ENCODE peak calls at places on chromosomes 12 and 14, in five cellular contexts. Z, E, X, Y and T are unnamed samples.

GRCh38 chr12:10392394-10392930 is 2.6 kb upstream of the KLRK1 start:
- DNase-seq in X (peak), Z (no peak), E (no peak), Y (no peak), T (no peak)

GRCh38 chr12:58678753-58679152 is 241.6 kb downstream of the LRIG3 start:
- DNase-seq in X (no peak), Y (no peak), E (no peak), Z (no peak), T (no peak)

GRCh38 chr12:128572311-128572810 is 251.4 kb downstream of the SLC15A4 start:
- DNase-seq in Z (no peak), X (peak), E (no peak), Y (no peak), T (no peak)

GRCh38 chr12:98440165-98440581 is 75.2 kb upstream of the TMPO start:
- DNase-seq in E (no peak), X (peak), Y (no peak), Z (no peak), T (no peak)

GRCh38 chr12:124774462-124775167 is 89.0 kb downstream of the SCARB1 start:
- DNase-seq in X (no peak), Z (peak), E (no peak), Y (no peak), T (peak)

GRCh38 chr12:93440043-93440835 is 1.5 kb downstream of the UBE2N start:
- DNase-seq in Y (no peak), Z (no peak), E (no peak), X (no peak), T (no peak)

GRCh38 chr12:84033162-84033561 is 879.4 kb downstream of the SLC6A15 start:
- DNase-seq in E (no peak), X (no peak), Y (no peak), Z (no peak), T (no peak)

GRCh38 chr12:64675795-64676194 is 65.5 kb downstream of the RASSF3 start:
- DNase-seq in Y (no peak), X (no peak), Z (no peak), E (no peak), T (no peak)

GRCh38 chr12:127273621-127274020 is 993.3 kb upstream of the TMEM132C start:
- DNase-seq in Z (no peak), Y (no peak), E (no peak), X (no peak), T (no peak)

GRCh38 chr12:5073838-5074237 is 30.2 kb downstream of the KCNA5 start:
- DNase-seq in X (no peak), Y (no peak), E (peak), Z (no peak), T (no peak)

GRCh38 chr12:74391283-74391682 is 146.4 kb upstream of the ATXN7L3B start:
- DNase-seq in Z (no peak), E (no peak), Y (no peak), X (no peak), T (no peak)

GRCh38 chr12:25959069-25959961 is 833 bp downstream of the RASSF8 start:
- DNase-seq in Y (no peak), E (peak), Z (no peak), X (no peak), T (peak)

GRCh38 chr14:23513005-23513412 is 38.6 kb downstream of the ZFHX2 start:
- DNase-seq in X (no peak), Z (no peak), E (no peak), Y (no peak), T (no peak)

GRCh38 chr14:91177073-91177796 is 63.4 kb downstream of the DGLUCY start:
- DNase-seq in Z (peak), X (peak), Y (peak), E (peak), T (peak)

GRCh38 chr14:101200008-101200649 is 296.6 kb upstream of the RTL1 start:
- DNase-seq in E (peak), Z (no peak), X (no peak), Y (no peak), T (no peak)

GRCh38 chr12:46831335-46832083 is 5.7 kb upstream of the SLC38A4 start:
- DNase-seq in X (no peak), E (peak), Z (no peak), Y (no peak), T (no peak)

GRCh38 chr12:109483346-109483745 is 5.9 kb downstream of the UBE3B start:
- DNase-seq in Y (no peak), X (no peak), E (no peak), Z (no peak), T (no peak)

GRCh38 chr12:58309806-58310205 is 368.4 kb downstream of the ATP23 start:
- DNase-seq in Z (no peak), E (no peak), X (no peak), Y (no peak), T (no peak)

GRCh38 chr14:23327947-23328744 is 6.9 kb downstream of the PABPN1 start:
- DNase-seq in Y (peak), X (peak), Z (no peak), E (peak), T (peak)

GRCh38 chr14:97554597-97554996 is 757.4 kb downstream of the VRK1 start:
- DNase-seq in Y (no peak), Z (no peak), X (no peak), E (no peak), T (no peak)

GRCh38 chr12:1716911-1717310 is 26.0 kb downstream of the ADIPOR2 start:
- DNase-seq in E (no peak), Y (no peak), X (no peak), Z (no peak), T (no peak)

GRCh38 chr14:37150414-37150813 is 22.0 kb downstream of the SLC25A21 start:
- DNase-seq in X (no peak), Y (peak), E (no peak), Z (no peak), T (no peak)

GRCh38 chr12:123897221-123897620 is 75.4 kb downstream of the CCDC92 start:
- DNase-seq in Y (no peak), X (no peak), Z (no peak), E (no peak), T (no peak)

GRCh38 chr12:127677537-127678131 is 589.3 kb upstream of the TMEM132C start:
- DNase-seq in Z (peak), X (peak), Y (peak), E (peak), T (peak)

GRCh38 chr14:105761842-105762241 is 235.5 kb downstream of the TMEM121 start:
- DNase-seq in Z (no peak), Y (no peak), E (no peak), X (no peak), T (no peak)

GRCh38 chr14:54252072-54252730 is 144.6 kb upstream of the CDKN3 start:
- DNase-seq in Z (no peak), Y (peak), E (no peak), X (no peak), T (no peak)

GRCh38 chr12:98332626-98333025 is 182.8 kb upstream of the TMPO start:
- DNase-seq in E (no peak), Z (no peak), X (no peak), Y (no peak), T (no peak)

GRCh38 chr12:112839386-112839972 is 47.9 kb downstream of the RPH3A start:
- DNase-seq in Y (peak), E (no peak), Z (no peak), X (no peak), T (no peak)

GRCh38 chr14:68807148-68807600 is 14.3 kb upstream of the ZFP36L1 start:
- DNase-seq in E (peak), Y (peak), X (no peak), Z (no peak), T (no peak)

GRCh38 chr14:96797943-96798349 is 764 bp downstream of the VRK1 start:
- DNase-seq in E (no peak), X (peak), Y (peak), Z (peak), T (peak)

GRCh38 chr14:67674139-67674479 is 323 bp downstream of the VTI1B start:
- DNase-seq in X (peak), Z (peak), Y (peak), E (peak), T (peak)

GRCh38 chr12:46269429-46270241 is 792 bp upstream of the SLC38A1 start:
- DNase-seq in X (no peak), Y (no peak), E (peak), Z (peak), T (peak)

DNA sequence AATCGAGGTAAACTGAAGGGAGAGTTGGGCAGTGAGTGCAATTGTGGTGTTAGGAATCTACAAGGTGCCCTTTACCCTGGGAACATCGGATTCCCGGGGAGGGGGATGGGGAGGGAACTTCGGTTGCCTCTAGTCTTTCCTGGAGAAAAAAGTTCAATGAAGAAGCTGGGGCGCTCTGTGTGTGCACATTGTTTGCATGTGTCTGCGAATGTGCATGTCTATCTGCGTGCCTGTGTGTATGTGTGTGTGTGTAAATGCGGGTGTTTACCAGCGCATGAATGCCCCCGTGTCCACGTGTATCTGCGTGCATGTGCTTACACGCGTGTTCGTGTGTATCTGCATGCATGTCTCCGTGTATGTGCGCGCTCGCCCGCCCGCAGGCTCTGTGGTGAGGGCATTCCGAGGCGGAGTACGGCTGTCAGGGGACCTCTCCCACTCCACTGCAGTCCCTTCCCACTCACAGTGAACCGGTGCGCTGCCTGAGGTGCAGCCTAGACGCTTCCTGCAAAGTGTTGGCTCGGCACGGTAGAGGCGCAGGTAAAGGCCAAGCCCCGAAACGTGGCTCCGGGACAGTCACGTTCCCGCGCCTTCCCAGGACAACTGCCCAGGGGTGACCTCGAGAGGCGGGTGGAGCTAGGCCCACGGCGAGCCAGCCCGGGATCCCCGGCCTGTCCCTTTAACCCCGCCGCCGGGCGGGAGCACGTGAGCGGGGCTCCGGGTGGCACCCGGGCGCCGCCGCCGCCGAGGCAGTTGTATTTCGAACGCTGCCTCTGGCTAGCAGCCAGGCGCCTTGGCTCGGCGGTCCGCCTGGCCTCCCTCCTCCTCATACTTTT is 586 bp upstream of the HMGA2 start:
- DNase-seq in Y (peak), X (no peak), E (peak), Z (peak), T (no peak)
- TF ChIP-seq TAF1 in Y (peak), X (no peak), E (no peak), Z (no peak), T (no peak)

GRCh38 chr12:30695327-30696102 is at the start of gene IPO8:
- DNase-seq in Y (peak), E (peak), X (peak), Z (peak), T (peak)
- TF ChIP-seq POLR2A in Y (peak), E (peak), X (peak), Z (peak), T (peak)

GRCh38 chr12:27334052-27334720 is 1.6 kb downstream of the BMAL2 start:
- DNase-seq in X (no peak), Y (no peak), Z (no peak), E (no peak), T (no peak)

GRCh38 chr12:27331299-27331926 is 1.2 kb upstream of the BMAL2 start:
- DNase-seq in E (no peak), X (peak), Y (peak), Z (peak), T (no peak)

GRCh38 chr12:27333311-27334009 is 824 bp downstream of the BMAL2 start:
- DNase-seq in Z (peak), X (no peak), E (peak), Y (no peak), T (no peak)

GRCh38 chr12:27331927-27332324 is 710 bp upstream of the BMAL2 start:
- DNase-seq in Y (no peak), X (no peak), E (no peak), Z (no peak), T (no peak)

GRCh38 chr12:27332407-27333310 is at the start of gene BMAL2:
- DNase-seq in E (peak), Z (peak), Y (peak), X (peak), T (peak)
- TF ChIP-seq TAF1 in E (peak), Z (no peak), Y (peak), X (no peak), T (peak)

GRCh38 chr14:74612346-74613021 is 447 bp upstream of the LTBP2 start:
- DNase-seq in X (peak), Y (peak), E (peak), Z (peak), T (peak)
- TF ChIP-seq POLR2A in X (no peak), Y (no peak), E (no peak), Z (no peak), T (no peak)

DNA sequence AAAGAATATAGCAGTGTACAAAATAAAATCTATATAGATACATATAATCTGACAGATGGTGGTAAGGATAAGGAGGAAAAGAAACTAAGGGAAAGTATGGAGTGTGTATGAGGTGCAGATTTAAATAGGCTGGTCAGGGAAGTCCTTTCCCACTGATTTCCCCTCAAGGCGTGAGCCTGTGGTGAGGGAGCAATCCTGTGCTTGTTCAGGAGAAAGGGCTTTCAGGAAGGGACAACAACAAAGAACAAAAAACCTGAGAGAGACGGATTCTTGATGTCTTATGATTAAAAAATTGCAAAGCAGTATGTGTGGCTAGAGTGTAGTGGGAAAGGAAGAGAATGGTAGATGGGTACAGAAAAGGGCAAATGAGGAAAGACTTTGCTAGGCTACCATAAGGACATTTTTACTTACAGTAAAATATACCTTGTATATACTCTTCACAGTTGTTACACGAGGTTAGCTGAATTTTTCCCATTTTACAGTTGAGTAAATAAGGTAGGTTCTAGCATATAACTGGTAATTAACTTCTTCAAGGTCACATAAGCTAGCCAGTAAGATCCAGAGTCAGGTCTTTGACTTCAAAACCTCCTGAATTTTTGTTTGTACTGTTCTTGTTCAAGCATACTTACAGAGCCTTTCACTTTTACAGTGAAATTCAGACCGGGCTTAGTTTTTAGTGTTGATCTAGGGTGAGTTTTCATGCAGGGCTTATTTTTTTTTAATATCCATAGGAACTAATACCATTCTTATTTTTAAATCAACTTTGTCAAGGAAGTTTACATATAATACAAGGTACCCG is 15.6 kb downstream of the CNOT2 start:
- DNase-seq in E (no peak), X (no peak), Z (no peak), Y (peak), T (no peak)
- TF ChIP-seq TAF1 in E (no peak), X (no peak), Z (no peak), Y (no peak), T (no peak)

DNA sequence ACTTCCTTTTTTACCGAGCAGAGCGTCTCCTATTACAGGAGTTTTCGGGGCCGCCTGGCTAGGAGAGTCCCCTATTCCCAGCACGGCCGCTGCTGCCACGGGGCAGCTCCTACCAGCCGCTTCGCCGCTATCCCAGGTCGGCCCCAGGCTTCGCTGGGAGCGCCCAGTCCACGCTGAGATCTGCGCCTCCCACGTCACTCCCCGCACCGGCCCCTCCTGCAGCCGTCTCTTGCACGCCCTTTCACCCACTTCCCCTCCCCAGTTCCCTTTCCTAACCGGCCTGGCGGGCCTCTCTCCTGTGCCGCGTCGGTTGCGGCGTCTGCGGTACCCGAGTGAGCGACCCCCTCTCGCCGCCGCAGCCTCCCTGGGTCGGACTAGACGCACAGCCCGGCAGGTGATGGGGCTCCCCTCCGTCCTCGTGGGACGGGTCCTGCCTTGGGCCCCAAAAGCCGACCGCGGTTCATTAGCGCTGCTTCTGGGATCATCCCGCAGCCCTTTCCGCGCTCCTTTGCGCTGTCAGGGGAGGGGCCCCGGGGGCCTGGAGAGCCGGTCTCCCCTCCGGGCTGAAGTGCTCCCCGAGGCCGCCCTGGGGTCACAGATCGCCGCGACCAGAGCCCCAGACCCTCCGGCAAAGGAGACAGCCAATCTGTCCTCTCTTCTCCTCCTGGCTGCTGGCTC is 1318.4 kb downstream of the TMEM121 start:
- DNase-seq in Z (peak), X (no peak), Y (peak), E (no peak), T (no peak)
- TF ChIP-seq POLR2A in Z (peak), X (no peak), Y (peak), E (no peak), T (no peak)

GRCh38 chr14:63764620-63765139 is 36.8 kb upstream of the SGPP1 start:
- DNase-seq in Z (no peak), E (no peak), X (no peak), Y (peak), T (no peak)

GRCh38 chr14:63773504-63773903 is 45.6 kb upstream of the SGPP1 start:
- DNase-seq in X (no peak), E (no peak), Z (no peak), Y (no peak), T (no peak)

GRCh38 chr14:63766616-63767015 is 38.8 kb upstream of the SGPP1 start:
- DNase-seq in Y (no peak), E (no peak), X (no peak), Z (no peak), T (no peak)

DNA sequence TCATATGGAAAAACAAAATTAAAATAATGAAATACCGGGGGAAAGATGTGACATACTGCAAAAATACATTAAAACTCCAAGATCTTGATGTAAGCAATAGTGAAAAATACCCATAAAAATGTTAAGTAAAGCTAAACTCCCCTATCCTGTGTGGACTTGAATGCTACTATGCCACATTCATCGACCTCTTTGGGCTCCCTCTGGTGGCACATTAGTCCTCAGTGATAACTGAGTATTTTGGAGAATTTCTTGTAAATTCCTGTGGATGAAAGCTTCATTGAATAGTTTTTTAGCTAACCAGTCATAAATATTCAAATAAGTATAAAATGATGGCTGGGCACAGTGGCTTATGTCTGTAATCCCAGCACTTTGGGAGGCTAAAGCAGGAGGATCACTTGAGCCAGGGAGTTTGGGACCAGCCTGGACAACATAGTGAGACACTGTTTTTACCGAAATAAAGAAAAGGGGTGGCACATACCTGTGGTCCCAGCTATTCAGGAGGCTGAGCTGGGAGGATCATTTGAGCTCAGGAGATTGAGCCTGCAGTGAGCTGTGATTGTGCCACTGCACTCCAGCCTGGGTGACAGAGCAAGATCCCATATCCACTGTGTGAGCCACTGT is 42.4 kb upstream of the SGPP1 start:
- DNase-seq in E (no peak), Y (peak), X (no peak), Z (no peak), T (no peak)
- TF ChIP-seq TAF1 in E (no peak), Y (no peak), X (no peak), Z (no peak), T (no peak)

GRCh38 chr12:130603566-130603965 is 112.5 kb downstream of the RIMBP2 start:
- DNase-seq in Y (no peak), E (no peak), Z (no peak), X (no peak), T (no peak)
- TF ChIP-seq POLR2A in Y (no peak), E (no peak), Z (no peak), X (no peak), T (no peak)

DNA sequence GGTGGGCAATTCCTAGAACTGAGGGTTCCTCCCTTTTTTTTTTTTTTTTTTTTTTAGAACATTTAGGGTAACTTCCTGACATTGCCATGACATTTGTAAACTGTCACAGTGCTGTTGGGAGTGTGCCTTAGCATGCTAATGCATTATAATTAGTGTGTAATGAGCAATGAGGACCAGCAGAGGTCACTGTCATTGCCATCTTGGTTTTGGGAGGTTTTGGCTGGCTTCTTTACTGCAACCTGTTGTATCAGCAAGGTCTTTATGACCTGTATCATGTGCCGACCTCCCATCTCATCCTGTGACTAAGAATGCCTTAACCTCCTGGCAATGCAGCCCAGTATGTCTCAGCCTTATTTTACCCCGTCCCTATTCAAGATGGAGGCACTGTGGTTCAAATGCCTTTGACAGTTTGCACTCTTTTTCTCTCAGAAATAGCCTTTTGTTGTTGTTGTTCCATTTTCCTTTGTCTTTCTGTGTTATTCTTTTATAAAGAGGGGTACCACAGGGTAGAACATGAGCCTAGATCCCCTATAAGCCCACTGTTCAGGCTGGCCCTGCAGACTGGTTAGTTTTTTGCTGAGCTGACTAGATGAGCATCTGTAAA is 75.6 kb upstream of the DCD start:
- DNase-seq in Y (no peak), X (peak), E (no peak), Z (no peak), T (no peak)
- TF ChIP-seq TAF1 in Y (no peak), X (no peak), E (no peak), Z (no peak), T (no peak)

GRCh38 chr12:132489602-132490239 is at the start of gene FBRSL1:
- DNase-seq in X (peak), Z (peak), Y (peak), E (peak), T (peak)
- TF ChIP-seq POLR2A in X (no peak), Z (no peak), Y (no peak), E (no peak), T (no peak)